ENCODE peak calls at places on chromosome 5, in seven cellular contexts. I, K, J, Q, Z, O and M are unnamed samples.

GRCh38 chr5:92513067-92513466 is 1068.0 kb downstream of the NR2F1-AS1 start:
- DNase-seq in I (no peak), K (no peak), J (no peak), Q (no peak), Z (peak), O (no peak), M (no peak)

GRCh38 chr5:176629853-176630680 is at the start of the genes EIF4E1B and SNCB:
- DNase-seq in I (peak), K (peak), J (peak), Q (peak), Z (peak), O (no peak), M (no peak)

GRCh38 chr5:1467341-1468246 is 22.4 kb upstream of the SLC6A3 start:
- DNase-seq in I (no peak), K (no peak), J (no peak), Q (no peak), Z (no peak), O (no peak), M (no peak)

GRCh38 chr5:2710910-2711309 is 40.6 kb downstream of the IRX2 start:
- DNase-seq in I (no peak), K (no peak), J (no peak), Q (no peak), Z (no peak), O (no peak), M (no peak)

GRCh38 chr5:8457187-8458037 is 588.5 kb downstream of the MTRR start:
- DNase-seq in I (peak), K (peak), J (peak), Q (peak), Z (peak), O (peak), M (peak)

GRCh38 chr5:154118832-154119442 is 71.6 kb upstream of the GALNT10 start:
- DNase-seq in I (no peak), K (no peak), J (peak), Q (no peak), Z (peak), O (no peak), M (no peak)

GRCh38 chr5:2156358-2157059 is 273.8 kb upstream of the IRX4 start:
- DNase-seq in I (no peak), K (no peak), J (no peak), Q (no peak), Z (no peak), O (no peak), M (no peak)

GRCh38 chr5:101024299-101024698 is 121.2 kb upstream of the ST8SIA4 start:
- DNase-seq in I (no peak), K (no peak), J (no peak), Q (no peak), Z (no peak), O (no peak), M (no peak)

GRCh38 chr5:122089096-122089495 is 11.0 kb upstream of the LOX start:
- DNase-seq in I (no peak), K (no peak), J (no peak), Q (no peak), Z (no peak), O (no peak), M (no peak)